ENCODE peak calls at places on chromosomes 12 and 14, in seven cellular contexts. One of them, this sample, is unnamed.

GRCh38 chr12:93844385-93844784 is 167.2 kb downstream of the CRADD start:
- DNase-seq in EH: no peak
- DNase-seq in amniotic stem cell: no peak
- DNase-seq in Panc1: no peak
- DNase-seq in NCI-H1417 treated with DMSO at 0.1 percent for 48 hours: no peak
- DNase-seq in T follicular helper cell: no peak
- DNase-seq in tibial nerve: no peak
- DNase-seq in this sample: no peak

GRCh38 chr12:111418594-111418880 is 12.8 kb downstream of the SH2B3 start:
- DNase-seq in T follicular helper cell: no peak
- DNase-seq in Panc1: no peak
- DNase-seq in amniotic stem cell: no peak
- DNase-seq in tibial nerve: no peak
- DNase-seq in NCI-H1417 treated with DMSO at 0.1 percent for 48 hours: no peak
- DNase-seq in EH: no peak
- DNase-seq in this sample: no peak

GRCh38 chr14:69090187-69090789 is 62.6 kb downstream of the DCAF5 start:
- DNase-seq in Panc1: no peak
- DNase-seq in NCI-H1417 treated with DMSO at 0.1 percent for 48 hours: no peak
- DNase-seq in EH: peak
- DNase-seq in tibial nerve: no peak
- DNase-seq in amniotic stem cell: no peak
- DNase-seq in T follicular helper cell: peak
- DNase-seq in this sample: no peak

GRCh38 chr14:90960818-90961217 is 99.6 kb downstream of the RPS6KA5 start:
- DNase-seq in amniotic stem cell: no peak
- DNase-seq in EH: no peak
- DNase-seq in NCI-H1417 treated with DMSO at 0.1 percent for 48 hours: no peak
- DNase-seq in Panc1: no peak
- DNase-seq in tibial nerve: no peak
- DNase-seq in T follicular helper cell: no peak
- DNase-seq in this sample: no peak

GRCh38 chr14:103686831-103687485 is 28.3 kb downstream of the XRCC3 start:
- DNase-seq in NCI-H1417 treated with DMSO at 0.1 percent for 48 hours: no peak
- DNase-seq in EH: peak
- DNase-seq in Panc1: no peak
- DNase-seq in amniotic stem cell: no peak
- DNase-seq in T follicular helper cell: no peak
- DNase-seq in tibial nerve: no peak
- DNase-seq in this sample: no peak

GRCh38 chr12:57894577-57895292 is 46.6 kb upstream of the ATP23 start:
- DNase-seq in NCI-H1417 treated with DMSO at 0.1 percent for 48 hours: no peak
- DNase-seq in amniotic stem cell: no peak
- DNase-seq in Panc1: no peak
- DNase-seq in T follicular helper cell: no peak
- DNase-seq in tibial nerve: no peak
- DNase-seq in EH: no peak
- DNase-seq in this sample: no peak

GRCh38 chr12:25764409-25764808 is 194.1 kb upstream of the RASSF8 start:
- DNase-seq in NCI-H1417 treated with DMSO at 0.1 percent for 48 hours: no peak
- DNase-seq in Panc1: no peak
- DNase-seq in T follicular helper cell: no peak
- DNase-seq in EH: peak
- DNase-seq in amniotic stem cell: no peak
- DNase-seq in tibial nerve: no peak
- DNase-seq in this sample: no peak

GRCh38 chr12:10722905-10723866 is at the start of gene YBX3:
- DNase-seq in amniotic stem cell: peak
- DNase-seq in Panc1: no peak
- DNase-seq in NCI-H1417 treated with DMSO at 0.1 percent for 48 hours: no peak
- DNase-seq in EH: peak
- DNase-seq in T follicular helper cell: peak
- DNase-seq in tibial nerve: peak
- DNase-seq in this sample: no peak

GRCh38 chr12:86741531-86741930 is 485.3 kb upstream of the MGAT4C start:
- DNase-seq in tibial nerve: no peak
- DNase-seq in NCI-H1417 treated with DMSO at 0.1 percent for 48 hours: no peak
- DNase-seq in amniotic stem cell: no peak
- DNase-seq in Panc1: no peak
- DNase-seq in T follicular helper cell: no peak
- DNase-seq in EH: no peak
- DNase-seq in this sample: no peak

GRCh38 chr14:103724116-103724515 is 8.5 kb downstream of the ZFYVE21 start:
- DNase-seq in NCI-H1417 treated with DMSO at 0.1 percent for 48 hours: no peak
- DNase-seq in Panc1: no peak
- DNase-seq in tibial nerve: peak
- DNase-seq in EH: no peak
- DNase-seq in amniotic stem cell: no peak
- DNase-seq in T follicular helper cell: no peak
- DNase-seq in this sample: no peak

GRCh38 chr14:25009891-25010290 is 40.1 kb downstream of the STXBP6 start:
- DNase-seq in amniotic stem cell: no peak
- DNase-seq in NCI-H1417 treated with DMSO at 0.1 percent for 48 hours: no peak
- DNase-seq in tibial nerve: no peak
- DNase-seq in EH: peak
- DNase-seq in T follicular helper cell: no peak
- DNase-seq in Panc1: no peak
- DNase-seq in this sample: no peak

This sample was measured in effector memory CD4-positive, alpha-beta T cell.